ENCODE peak calls at places on chromosome 6, in eight cellular contexts. Y is activated effector memory CD4-positive, alpha-beta T cell treated with anti-CD3 and anti-CD28 coated beads, Interleukin-2, amount 50 U/mL, for 16 hours; X is ecto neural progenitor cell; L is HS-27A; K is activated CD4-positive, alpha-beta T cell treated with anti-CD3 and anti-CD28 coated beads, Interleukin-2, amount 50 U/mL, for 24 hours; J is AG20443; E is NCI-H1417; F is stimulated activated CD4-positive, alpha-beta T cell treated with anti-CD3 and anti-CD28 coated beads, Interleukin-15, amount 100 ng/mL, for 24 hours. T is an unnamed sample.

GRCh38 chr6:49499623-49500022 is at the start of gene GLYATL3:
- DNase-seq in Y (no peak), E (peak), J (no peak), L (no peak), F (no peak), K (no peak), X (no peak), T (no peak)

GRCh38 chr6:150857062-150857905 is 8.2 kb upstream of the MTHFD1L start:
- DNase-seq in L (peak), X (no peak), Y (no peak), K (no peak), J (peak), F (no peak), E (no peak), T (no peak)

GRCh38 chr6:57268294-57268640 is 46.2 kb upstream of the RAB23 start:
- DNase-seq in J (no peak), K (no peak), X (no peak), L (no peak), E (no peak), Y (no peak), F (no peak), T (no peak)

GRCh38 chr6:72826033-72826432 is 204.2 kb downstream of the KCNQ5 start:
- DNase-seq in E (no peak), Y (no peak), X (no peak), F (no peak), J (no peak), K (no peak), L (no peak), T (no peak)

GRCh38 chr6:90068835-90069478 is 174.7 kb downstream of the GJA10 start:
- DNase-seq in F (no peak), X (no peak), E (no peak), J (no peak), K (no peak), Y (no peak), L (no peak), T (no peak)

GRCh38 chr6:22755605-22756004 is 186.2 kb downstream of the HDGFL1 start:
- DNase-seq in F (no peak), Y (no peak), L (no peak), X (no peak), K (no peak), J (no peak), E (no peak), T (no peak)

GRCh38 chr6:28802417-28803336 is 121.1 kb downstream of the TRIM27 start:
- DNase-seq in L (no peak), X (peak), J (no peak), E (no peak), Y (no peak), F (peak), K (no peak), T (no peak)

GRCh38 chr6:166633732-166634535 is 6.9 kb upstream of the RPS6KA2 start:
- DNase-seq in K (no peak), L (no peak), E (peak), J (peak), F (no peak), Y (no peak), X (no peak), T (no peak)

GRCh38 chr6:123777554-123777953 is 26.1 kb upstream of the NKAIN2 start:
- DNase-seq in J (no peak), K (no peak), E (peak), L (no peak), F (no peak), Y (no peak), X (no peak), T (no peak)

GRCh38 chr6:44641344-44641743 is 253.8 kb downstream of the CDC5L start:
- DNase-seq in L (no peak), E (no peak), K (no peak), F (peak), Y (no peak), X (no peak), J (no peak), T (no peak)

GRCh38 chr6:32244270-32244669 is 20.4 kb upstream of the NOTCH4 start:
- DNase-seq in Y (no peak), E (no peak), X (no peak), F (no peak), L (no peak), K (no peak), J (peak), T (no peak)

GRCh38 chr6:168828035-168828434 is 387.1 kb downstream of the SMOC2 start:
- DNase-seq in X (no peak), J (no peak), E (no peak), L (no peak), Y (no peak), K (no peak), F (no peak), T (no peak)

GRCh38 chr6:138545621-138545980 is 46.3 kb upstream of the NHSL1 start:
- DNase-seq in Y (no peak), E (no peak), F (no peak), X (peak), K (no peak), J (peak), L (no peak), T (peak)

GRCh38 chr6:151649835-151650234 is 156.0 kb downstream of the CCDC170 start:
- DNase-seq in X (no peak), J (no peak), Y (no peak), F (no peak), L (no peak), K (no peak), E (no peak), T (no peak)

GRCh38 chr6:33417127-33417902 is 592 bp downstream of the CUTA start:
- DNase-seq in Y (peak), K (no peak), X (no peak), L (peak), F (peak), E (peak), J (peak), T (peak)

GRCh38 chr6:93792751-93793150 is 373.4 kb upstream of the EPHA7 start:
- DNase-seq in L (no peak), F (no peak), K (no peak), X (no peak), E (no peak), J (no peak), Y (no peak), T (no peak)

GRCh38 chr6:23505021-23505420 is 621.0 kb upstream of the NRSN1 start:
- DNase-seq in K (no peak), X (no peak), F (no peak), J (no peak), L (no peak), Y (no peak), E (no peak), T (no peak)

GRCh38 chr6:166692723-166693302 is 65.8 kb upstream of the RPS6KA2 start:
- DNase-seq in J (no peak), X (no peak), F (no peak), K (no peak), Y (no peak), L (no peak), E (peak), T (no peak)

GRCh38 chr6:13272131-13273046 is 55.9 kb downstream of the TBC1D7 start:
- DNase-seq in E (no peak), K (no peak), L (no peak), F (no peak), J (no peak), X (no peak), Y (peak), T (peak)

GRCh38 chr6:27791182-27791939 is 120.8 kb downstream of the OR2B2 start:
- DNase-seq in Y (no peak), F (peak), E (peak), L (peak), X (peak), K (no peak), J (peak), T (no peak)

GRCh38 chr6:73076211-73076610 is 149.1 kb downstream of the KHDC1L start:
- DNase-seq in K (no peak), E (no peak), F (no peak), J (no peak), L (no peak), X (no peak), Y (no peak), T (no peak)

GRCh38 chr6:41022294-41022693 is 16.7 kb downstream of the UNC5CL start:
- DNase-seq in X (no peak), Y (no peak), F (no peak), J (no peak), E (no peak), L (no peak), K (no peak), T (no peak)

GRCh38 chr6:89145962-89146747 is at the start of gene PM20D2:
- DNase-seq in Y (peak), J (peak), X (peak), E (peak), L (peak), K (peak), F (peak), T (peak)

GRCh38 chr6:89352329-89353117 is at the start of gene UBE2J1:
- DNase-seq in K (peak), E (peak), L (no peak), J (peak), Y (peak), F (peak), X (peak), T (peak)

GRCh38 chr6:53484409-53485280 is 60.3 kb downstream of the GCLC start:
- DNase-seq in F (peak), L (no peak), K (peak), J (peak), X (peak), Y (peak), E (peak), T (peak)

GRCh38 chr6:80004199-80005072 is at the start of gene TTK:
- DNase-seq in L (peak), Y (peak), K (peak), X (peak), J (peak), E (peak), F (peak), T (peak)

GRCh38 chr6:24469829-24470228 is 19.5 kb downstream of the GPLD1 start:
- DNase-seq in F (no peak), J (no peak), L (no peak), K (no peak), Y (no peak), E (no peak), X (no peak), T (no peak)

GRCh38 chr6:74851598-74851997 is 354.3 kb downstream of the COL12A1 start:
- DNase-seq in F (no peak), X (no peak), L (no peak), E (no peak), K (no peak), J (peak), Y (no peak), T (no peak)

GRCh38 chr6:132333639-132334516 is 67.4 kb downstream of the MOXD1 start:
- DNase-seq in Y (no peak), K (no peak), X (no peak), L (peak), E (no peak), J (peak), F (no peak), T (peak)

GRCh38 chr6:70884074-70884983 is 72.5 kb downstream of the B3GAT2 start:
- DNase-seq in E (peak), J (peak), Y (peak), L (no peak), F (peak), X (peak), K (peak), T (no peak)

GRCh38 chr6:133921249-133921859 is 31.7 kb upstream of the TBPL1 start:
- DNase-seq in X (peak), E (peak), K (peak), F (peak), Y (peak), L (peak), J (peak), T (peak)

GRCh38 chr6:22896716-22897115 is 327.4 kb downstream of the HDGFL1 start:
- DNase-seq in Y (no peak), E (no peak), L (no peak), K (no peak), F (no peak), X (no peak), J (no peak), T (no peak)

GRCh38 chr6:152130441-152130840 is 323.0 kb downstream of the ESR1 start:
- DNase-seq in Y (no peak), F (no peak), X (no peak), K (no peak), J (peak), L (no peak), E (no peak), T (no peak)

GRCh38 chr6:45163952-45164766 is 164.0 kb upstream of the RUNX2 start:
- DNase-seq in F (peak), J (no peak), Y (no peak), K (no peak), X (no peak), L (no peak), E (no peak), T (no peak)